ENCODE peak calls at places on chromosomes 16 and 17, in eight cellular contexts. V is mesendoderm; M is tibial artery; A is IMR-90; P is SK-N-SH; C is prostate gland; W is effector memory CD4-positive, alpha-beta T cell; T is HCT116. H is an unnamed sample. For H3K4me1, the result is how much of the 10 kb centered on the place peaks cover.

GRCh38 chr17:68491864-68492263 is 20.4 kb upstream of the PRKAR1A start:
- DNase-seq in V (no peak), P (no peak), M (no peak), A (no peak), C (peak), T (no peak), W (no peak), H (no peak)

GRCh38 chr17:45852535-45853297 is 8.0 kb downstream of the SPPL2C start:
- DNase-seq in W (no peak), V (peak), P (peak), M (peak), C (peak), A (peak), T (peak), H (peak)

GRCh38 chr17:50074227-50074626 is 18.3 kb downstream of the ITGA3 start:
- DNase-seq in A (no peak), C (no peak), V (no peak), P (no peak), M (no peak), W (no peak), T (no peak), H (no peak)

GRCh38 chr17:28612531-28612930 is 1.5 kb downstream of the RSKR start:
- DNase-seq in C (no peak), W (no peak), P (no peak), A (no peak), M (no peak), T (no peak), V (no peak), H (no peak)

GRCh38 chr16:28326881-28327610 is 34.7 kb downstream of the SBK1 start:
- DNase-seq in P (peak), A (peak), W (peak), V (peak), M (peak), C (no peak), T (peak), H (peak)

GRCh38 chr16:56779956-56780355 is 50.0 kb downstream of the NUP93 start:
- DNase-seq in A (no peak), T (no peak), W (no peak), P (no peak), C (no peak), V (no peak), M (no peak), H (no peak)

GRCh38 chr16:14004031-14004718 is 66.9 kb upstream of the MRTFB start:
- DNase-seq in P (no peak), C (no peak), A (no peak), T (no peak), V (no peak), M (peak), W (no peak), H (no peak)

GRCh38 chr16:67563708-67564468 is 1.6 kb downstream of the CTCF start:
- DNase-seq in P (peak), A (peak), V (peak), C (peak), W (no peak), T (no peak), M (peak), H (peak)

GRCh38 chr17:80791758-80792284 is 199.8 kb upstream of the CHMP6 start:
- DNase-seq in A (peak), M (peak), C (no peak), V (no peak), W (no peak), T (peak), P (no peak), H (peak)

GRCh38 chr17:78557598-78558039 is 19.6 kb downstream of the DNAH17 start:
- DNase-seq in T (no peak), A (peak), V (peak), P (peak), C (no peak), M (no peak), W (no peak), H (no peak)

GRCh38 chr17:42459256-42459982 is 741 bp downstream of the ATP6V0A1 start:
- DNase-seq in A (peak), M (peak), C (peak), T (no peak), W (no peak), V (peak), P (peak), H (no peak)

GRCh38 chr16:3655030-3655790 is 719 bp downstream of the DNASE1 start:
- DNase-seq in T (no peak), M (peak), V (no peak), P (peak), C (no peak), A (no peak), W (no peak), H (no peak)

GRCh38 chr16:87593710-87594258 is 8.5 kb upstream of the JPH3 start:
- DNase-seq in M (no peak), A (no peak), P (no peak), V (no peak), T (no peak), W (no peak), C (no peak), H (no peak)

GRCh38 chr17:80319262-80319998 is 58.8 kb downstream of the RNF213 start:
- DNase-seq in W (no peak), P (no peak), T (no peak), V (no peak), A (no peak), C (no peak), M (no peak), H (no peak)

GRCh38 chr16:6644916-6645315 is 687.7 kb upstream of the RBFOX1 start:
- DNase-seq in C (no peak), A (no peak), W (no peak), V (no peak), M (no peak), P (no peak), T (no peak), H (no peak)

GRCh38 chr16:66551362-66551761 is 1.0 kb upstream of the CKLF start:
- DNase-seq in V (peak), M (no peak), T (peak), A (peak), W (peak), P (peak), C (no peak), H (peak)

GRCh38 chr16:54477766-54478165 is 191.2 kb upstream of the IRX3 start:
- DNase-seq in P (peak), C (no peak), T (no peak), A (no peak), V (no peak), W (no peak), M (no peak), H (no peak)

GRCh38 chr16:85586360-85587145 is 26.6 kb upstream of the GSE1 start:
- DNase-seq in P (peak), T (no peak), V (no peak), M (no peak), C (no peak), A (peak), W (no peak), H (no peak)

GRCh38 chr17:75810216-75810615 is 25.6 kb downstream of the UNK start:
- DNase-seq in T (no peak), A (no peak), W (no peak), V (no peak), C (no peak), P (no peak), M (no peak), H (no peak)

GRCh38 chr16:77236063-77236511 is 36.9 kb downstream of the SYCE1L start:
- DNase-seq in M (peak), T (no peak), P (peak), V (peak), C (peak), A (peak), W (peak), H (peak)

GRCh38 chr17:30273373-30273772 is 18.4 kb downstream of the BLMH start:
- DNase-seq in T (no peak), A (peak), P (no peak), W (no peak), C (no peak), V (no peak), M (no peak), H (no peak)

DNA sequence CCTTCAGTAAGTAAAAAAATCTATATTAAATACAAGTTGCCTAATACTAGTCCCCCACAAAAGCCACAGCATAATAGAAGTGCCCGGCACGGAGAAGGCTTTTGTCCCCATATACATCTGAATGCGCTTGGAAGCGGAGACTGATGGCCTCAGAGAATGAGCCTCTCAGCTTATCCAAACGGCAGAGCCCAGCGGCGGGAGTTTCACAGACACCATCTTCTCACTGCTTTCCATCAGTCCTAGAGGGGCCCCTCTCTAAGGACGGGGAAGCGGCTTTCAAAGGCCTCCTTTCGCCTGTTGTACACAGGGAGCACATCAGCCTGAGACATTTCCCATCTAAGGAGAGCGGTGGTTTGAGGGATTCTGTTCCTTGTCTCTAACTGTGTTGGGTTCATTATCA is 16.9 kb downstream of the NXN start:
- DNase-seq in M (no peak), T (no peak), A (no peak), C (no peak), P (no peak), W (no peak), V (no peak), H (no peak)
- H3K4me3 ChIP-seq in M (no peak), T (no peak), A (no peak), C (no peak), P (no peak), W (no peak), V (no peak), H (no peak)

GRCh38 chr16:89924925-89925307 is 1.8 kb downstream of the TUBB3 start:
- DNase-seq in V (no peak), W (no peak), A (no peak), P (no peak), C (no peak), M (no peak), T (no peak), H (no peak)
- H3K4me1 ChIP-seq in V (under half), W (half or more), A (under half), P (under half), C (under half), M (under half), T (half or more), H (under half)

GRCh38 chr16:1787056-1787321 is 4.2 kb downstream of the NUBP2 start:
- DNase-seq in T (no peak), C (no peak), P (no peak), A (no peak), M (no peak), V (no peak), W (no peak), H (no peak)
- H3K27ac ChIP-seq in T (no peak), C (no peak), P (no peak), A (no peak), M (no peak), V (no peak), W (no peak), H (no peak)

GRCh38 chr17:82702161-82702932 is 3.8 kb upstream of the RAB40B start:
- DNase-seq in A (no peak), W (no peak), T (no peak), C (peak), P (no peak), M (no peak), V (no peak), H (no peak)
- H3K4me3 ChIP-seq in A (no peak), W (no peak), T (no peak), C (no peak), P (no peak), M (no peak), V (no peak), H (no peak)

DNA sequence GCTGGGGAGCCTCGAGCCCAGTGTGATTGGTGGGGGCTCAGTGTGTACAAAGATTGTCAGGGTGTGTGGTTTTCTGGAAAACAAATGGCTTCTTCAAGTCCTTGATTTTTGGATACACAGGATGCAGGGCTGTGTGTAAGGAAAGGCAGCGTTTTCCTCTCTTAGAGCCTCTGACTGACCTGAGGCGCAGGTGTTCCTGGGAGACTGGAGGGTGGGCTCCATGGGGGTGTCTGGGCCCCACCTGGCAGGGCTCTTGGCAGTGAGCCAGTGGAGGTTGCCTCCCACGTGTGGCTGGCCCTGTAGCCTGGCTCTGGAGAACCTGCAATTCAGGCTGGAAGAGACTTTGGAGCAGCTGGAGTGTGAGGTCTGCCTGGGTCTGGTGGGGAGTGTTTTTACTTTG is 5.0 kb downstream of the FOXK2 start:
- DNase-seq in P (no peak), C (no peak), M (no peak), V (no peak), T (no peak), A (no peak), W (no peak), H (no peak)
- H3K4me1 ChIP-seq in P (under half), C (under half), M (half or more), V (under half), T (half or more), A (under half), W (under half), H (under half)

DNA sequence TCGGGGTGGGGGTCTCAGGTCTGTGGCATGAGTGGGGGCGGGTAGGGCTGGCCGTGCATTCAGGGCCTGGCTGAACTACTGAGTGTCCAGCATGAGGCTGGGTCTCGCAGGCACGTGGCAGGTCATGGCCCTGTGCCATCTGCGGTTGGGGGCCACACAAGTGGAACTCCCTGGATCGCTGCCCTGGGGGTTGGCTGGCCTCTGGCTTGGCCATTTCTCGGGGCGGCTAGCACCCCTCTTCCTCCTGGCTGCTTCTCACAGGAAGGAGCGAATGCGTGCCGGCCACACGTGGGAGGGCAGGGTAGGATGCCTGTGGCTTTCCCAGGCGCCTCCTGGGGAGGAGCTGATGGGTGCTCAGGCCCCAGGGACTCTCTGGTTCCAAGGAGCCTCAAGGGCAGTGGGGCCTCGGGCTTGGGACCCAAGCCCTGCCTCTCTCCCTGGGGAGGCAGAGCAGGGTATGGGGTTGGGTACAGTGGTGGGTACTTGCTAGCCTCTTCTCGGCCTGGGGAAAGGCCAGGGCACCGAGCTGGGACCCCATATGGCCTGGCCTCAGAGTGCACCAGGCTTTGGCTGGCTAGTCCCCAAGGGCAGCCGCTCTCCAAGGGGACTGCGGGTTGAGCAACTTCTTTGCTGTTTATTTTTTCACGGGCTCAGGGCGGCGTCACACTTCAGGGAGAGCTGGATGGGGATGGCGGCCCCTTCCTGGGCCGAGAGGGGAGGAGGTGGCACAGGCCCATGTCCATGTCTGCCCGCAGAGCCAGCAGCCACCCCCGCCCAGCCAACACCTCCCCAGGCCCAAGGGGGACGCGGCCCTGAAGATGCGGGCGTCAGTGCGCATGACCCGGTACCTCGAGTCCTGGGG is 37.5 kb downstream of the ADCY7 start:
- DNase-seq in A (peak), C (no peak), T (no peak), V (no peak), P (peak), W (no peak), M (peak), H (peak)
- H3K27ac ChIP-seq in A (peak), C (no peak), T (no peak), V (no peak), P (no peak), W (peak), M (peak), H (peak)

GRCh38 chr17:48722201-48722907 is at the start of gene PRAC1:
- DNase-seq in M (no peak), C (peak), P (no peak), W (no peak), A (no peak), T (no peak), V (peak), H (no peak)
- H3K4me3 ChIP-seq in M (no peak), C (peak), P (no peak), W (no peak), A (no peak), T (no peak), V (peak), H (no peak)

GRCh38 chr17:17269926-17270773 is 10.9 kb downstream of the COPS3 start:
- DNase-seq in W (no peak), M (no peak), A (no peak), C (no peak), T (peak), P (no peak), V (peak), H (no peak)

GRCh38 chr17:17258998-17259397 is 22.0 kb upstream of the FLCN start:
- DNase-seq in C (no peak), V (no peak), P (no peak), T (no peak), A (no peak), W (no peak), M (no peak), H (no peak)

GRCh38 chr17:17264430-17264829 is 16.6 kb downstream of the COPS3 start:
- DNase-seq in P (no peak), T (no peak), A (no peak), W (no peak), M (no peak), V (no peak), C (no peak), H (no peak)
- H3K4me1 ChIP-seq in P (under half), T (under half), A (under half), W (under half), M (under half), V (under half), C (under half), H (under half)